ENCODE peak calls at places on chromosomes 4 and X, in eight cellular contexts. N is stimulated activated naive CD4-positive, alpha-beta T cell treated with Interleukin-2 at 50 U/mL for 16 hours; A is GM18507; S is NCI-H1694 treated with DMSO at 0.1 percent for 48 hours; H is NCI-H345; C is Calu3; R is H54; J is osteocyte. P is an unnamed sample.

GRCh38 chrX:71637253-71637618 is 18.9 kb upstream of the CXCR3 start:
- DNase-seq in N (no peak), A (no peak), S (no peak), H (no peak), C (no peak), R (no peak), J (no peak), P (no peak)

GRCh38 chrX:120743266-120743665 is 113.4 kb upstream of the C1GALT1C1 start:
- DNase-seq in N (no peak), A (no peak), S (no peak), H (no peak), C (no peak), R (no peak), J (no peak), P (no peak)

GRCh38 chrX:40064055-40064597 is 33.6 kb downstream of the BCOR start:
- DNase-seq in N (no peak), A (no peak), S (no peak), H (no peak), C (no peak), R (no peak), J (no peak), P (no peak)

GRCh38 chrX:121570072-121570841 is 522.8 kb downstream of the GLUD2 start:
- DNase-seq in N (no peak), A (no peak), S (no peak), H (no peak), C (no peak), R (no peak), J (no peak), P (no peak)

GRCh38 chr4:150302553-150302952 is 224.3 kb downstream of the DCLK2 start:
- DNase-seq in N (peak), A (no peak), S (no peak), H (no peak), C (peak), R (no peak), J (no peak), P (peak)

GRCh38 chr4:86977621-86978184 is 42.9 kb downstream of the AFF1 start:
- DNase-seq in N (no peak), A (peak), S (no peak), H (peak), C (peak), R (peak), J (no peak), P (peak)

GRCh38 chrX:23554304-23554703 is 113.0 kb upstream of the PRDX4 start:
- DNase-seq in N (no peak), A (no peak), S (peak), H (peak), C (peak), R (no peak), J (no peak), P (peak)

GRCh38 chrX:40867352-40867751 is 132.0 kb upstream of the MED14 start:
- DNase-seq in N (no peak), A (no peak), S (no peak), H (no peak), C (peak), R (peak), J (no peak), P (peak)

GRCh38 chr4:144583658-144584057 is 62.3 kb upstream of the HHIP start:
- DNase-seq in N (no peak), A (no peak), S (no peak), H (no peak), C (peak), R (no peak), J (no peak), P (peak)

GRCh38 chrX:67749536-67749935 is 205.7 kb downstream of the AR start:
- DNase-seq in N (no peak), A (no peak), S (no peak), H (no peak), C (no peak), R (no peak), J (no peak), P (no peak)

GRCh38 chr4:158644755-158645154 is 26.9 kb downstream of the C4orf46 start:
- DNase-seq in N (no peak), A (no peak), S (no peak), H (no peak), C (no peak), R (no peak), J (no peak), P (no peak)

GRCh38 chr4:169070071-169070894 is 60.2 kb upstream of the CBR4 start:
- DNase-seq in N (no peak), A (no peak), S (no peak), H (peak), C (peak), R (peak), J (no peak), P (peak)

GRCh38 chr4:141541851-141542250 is 94.5 kb upstream of the IL15 start:
- DNase-seq in N (no peak), A (no peak), S (no peak), H (no peak), C (no peak), R (no peak), J (no peak), P (no peak)

GRCh38 chr4:81826336-81826735 is 354.6 kb upstream of the RASGEF1B start:
- DNase-seq in N (no peak), A (no peak), S (no peak), H (no peak), C (no peak), R (no peak), J (no peak), P (no peak)

P was measured in A549.